ENCODE peak calls at places on chromosomes 7 and 10, in four cellular contexts. F is spleen, J is GM23338, R is stomach. U is an unnamed sample.

GRCh38 chr7:104793066-104793465 is 220.9 kb upstream of the KMT2E start:
- DNase-seq in J (no peak), F (no peak), R (no peak), U (no peak)

GRCh38 chr10:70858759-70859158 is 29.6 kb downstream of the PCBD1 start:
- DNase-seq in R (no peak), F (no peak), J (no peak), U (no peak)

GRCh38 chr7:105907129-105907846 is 30.9 kb upstream of the ATXN7L1 start:
- DNase-seq in J (no peak), F (no peak), R (no peak), U (no peak)

GRCh38 chr7:127854383-127854782 is 176.9 kb downstream of the LRRC4 start:
- DNase-seq in J (no peak), R (no peak), F (no peak), U (no peak)

GRCh38 chr10:70779685-70780369 is 5.3 kb downstream of the TBATA start:
- DNase-seq in R (no peak), F (no peak), J (no peak), U (peak)

GRCh38 chr7:44433255-44434022 is 57.0 kb downstream of the NUDCD3 start:
- DNase-seq in J (no peak), F (no peak), R (no peak), U (no peak)

GRCh38 chr7:143265017-143265693 is 1.9 kb downstream of the GSTK1 start:
- DNase-seq in J (no peak), F (peak), R (no peak), U (no peak)

GRCh38 chr7:12709731-12710502 is 22.5 kb downstream of the ARL4A start:
- DNase-seq in J (no peak), R (no peak), F (no peak), U (no peak)

GRCh38 chr10:20892011-20892585 is 5.0 kb downstream of the NEBL start:
- DNase-seq in J (no peak), F (no peak), R (no peak), U (no peak)

GRCh38 chr7:22572292-22572691 is 72.3 kb upstream of the STEAP1B start:
- DNase-seq in F (no peak), J (no peak), R (no peak), U (no peak)

GRCh38 chr10:82529064-82529463 is 654.1 kb downstream of the NRG3 start:
- DNase-seq in F (no peak), R (no peak), J (no peak), U (no peak)

GRCh38 chr10:79237801-79238520 is 109.3 kb upstream of the PPIF start:
- DNase-seq in R (no peak), F (no peak), J (no peak), U (no peak)

GRCh38 chr7:8389898-8390642 is 43.3 kb upstream of the NXPH1 start:
- DNase-seq in F (no peak), J (peak), R (no peak), U (no peak)

GRCh38 chr10:53476650-53477312 is 704.2 kb upstream of the MBL2 start:
- DNase-seq in J (peak), R (no peak), F (no peak), U (no peak)

GRCh38 chr10:30439931-30440330 is 5.9 kb downstream of the MAP3K8 start:
- DNase-seq in F (no peak), R (no peak), J (no peak), U (no peak)
- TF ChIP-seq POLR2AphosphoS5 in F (no peak), R (no peak), J (no peak), U (no peak)

GRCh38 chr10:45418859-45419672 is 45.0 kb downstream of the ALOX5 start:
- DNase-seq in F (peak), J (peak), R (peak), U (peak)
- TF ChIP-seq POLR2AphosphoS5 in F (peak), J (peak), R (peak), U (no peak)

GRCh38 chr10:109203616-109204375 is 719.5 kb downstream of the XPNPEP1 start:
- DNase-seq in R (no peak), J (no peak), F (no peak), U (no peak)

GRCh38 chr10:109207361-109207760 is 716.0 kb downstream of the XPNPEP1 start:
- DNase-seq in R (no peak), J (no peak), F (no peak), U (no peak)

DNA sequence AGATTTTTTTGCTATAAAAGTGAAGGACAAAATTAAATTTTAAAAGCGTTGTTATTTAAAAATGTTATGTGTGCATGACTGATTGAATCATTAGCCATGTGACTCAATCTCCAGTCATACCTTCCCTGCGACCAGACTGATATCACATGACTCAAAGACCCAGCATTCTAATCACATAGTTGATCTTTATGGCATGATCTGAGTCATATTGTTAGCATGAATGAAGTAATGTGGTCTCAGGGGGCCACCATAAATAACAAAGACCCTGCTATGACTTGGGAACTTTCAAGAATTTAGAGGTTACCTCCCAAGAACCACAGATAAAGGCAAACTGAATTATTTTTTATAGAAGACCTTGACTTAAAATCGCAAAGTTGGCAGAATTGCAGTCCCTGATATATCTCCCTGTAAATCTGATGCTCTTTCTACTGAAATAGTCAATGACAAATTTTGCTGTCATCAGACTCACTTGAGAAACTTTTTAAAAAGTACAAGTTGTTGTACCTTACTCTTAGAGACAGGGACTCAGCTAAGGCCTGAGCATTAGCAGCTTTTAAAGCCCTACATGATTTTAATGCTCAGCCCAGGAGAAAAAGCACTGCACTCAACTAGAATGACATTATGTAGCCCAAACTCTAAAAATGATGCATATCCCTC is 717.3 kb downstream of the XPNPEP1 start:
- DNase-seq in R (no peak), J (no peak), F (no peak), U (no peak)
- TF ChIP-seq POLR2AphosphoS5 in R (no peak), J (no peak), F (no peak), U (no peak)

DNA sequence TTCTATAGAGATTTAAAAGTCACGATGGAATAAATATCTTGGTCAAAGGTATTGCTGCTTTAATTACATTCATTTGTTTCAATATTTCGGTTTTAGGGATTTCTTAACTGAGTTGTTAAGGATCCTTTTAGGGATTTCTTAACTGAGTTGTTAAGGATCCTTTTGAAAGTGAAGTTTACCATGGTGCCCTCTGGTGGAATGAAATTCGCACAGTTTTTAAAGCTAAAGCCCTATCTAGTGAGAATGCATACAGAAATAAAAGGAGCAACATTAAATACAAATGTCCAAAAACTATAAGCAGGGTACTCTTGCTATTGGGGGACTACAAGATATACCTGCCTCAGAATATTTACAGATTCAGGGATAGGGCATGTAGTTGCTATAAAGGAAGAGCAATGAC is 193.7 kb downstream of the RNLS start:
- DNase-seq in F (no peak), R (no peak), J (peak), U (peak)
- TF ChIP-seq POLR2AphosphoS5 in F (no peak), R (no peak), J (no peak), U (no peak)

DNA sequence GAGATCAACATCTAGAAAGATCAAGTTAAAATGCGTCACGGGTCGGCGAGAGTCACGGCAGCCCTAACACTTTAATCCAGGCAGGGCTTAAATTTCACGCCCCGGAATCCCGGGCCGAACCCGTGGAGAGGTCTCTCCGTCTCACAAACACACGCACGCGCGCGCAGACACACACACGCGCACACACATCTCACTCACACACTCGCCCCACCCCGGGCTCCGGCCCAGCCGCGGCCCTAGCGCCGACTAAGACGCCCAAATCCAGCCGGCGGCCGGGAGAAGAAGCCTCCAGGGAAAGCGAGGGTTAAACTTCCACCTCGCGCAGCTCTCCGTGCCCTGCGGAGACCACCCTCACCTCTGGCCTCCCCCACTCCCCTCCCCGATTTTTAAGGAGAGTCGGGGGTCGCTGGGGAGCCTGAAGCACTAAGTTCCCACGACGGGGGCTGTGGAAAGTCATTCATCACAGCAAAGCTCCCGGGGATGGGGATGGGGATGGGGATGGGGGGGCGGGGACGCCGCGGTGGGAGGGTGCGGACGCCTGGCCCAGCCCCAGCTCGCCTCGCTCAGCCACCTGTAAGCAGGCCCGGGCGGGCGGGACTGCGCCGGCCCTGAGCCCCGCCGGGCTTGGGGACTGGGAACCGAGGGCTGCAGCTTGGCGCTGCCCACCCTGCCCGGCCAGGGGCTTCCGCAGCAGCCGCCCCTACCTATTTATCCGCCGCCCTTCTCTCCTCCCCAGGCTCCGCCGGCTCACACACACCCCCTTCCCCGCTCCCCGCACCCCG is 1.6 kb downstream of the PDGFA start:
- DNase-seq in R (peak), J (peak), F (no peak), U (peak)
- TF ChIP-seq POLR2AphosphoS5 in R (peak), J (no peak), F (peak), U (no peak)

DNA sequence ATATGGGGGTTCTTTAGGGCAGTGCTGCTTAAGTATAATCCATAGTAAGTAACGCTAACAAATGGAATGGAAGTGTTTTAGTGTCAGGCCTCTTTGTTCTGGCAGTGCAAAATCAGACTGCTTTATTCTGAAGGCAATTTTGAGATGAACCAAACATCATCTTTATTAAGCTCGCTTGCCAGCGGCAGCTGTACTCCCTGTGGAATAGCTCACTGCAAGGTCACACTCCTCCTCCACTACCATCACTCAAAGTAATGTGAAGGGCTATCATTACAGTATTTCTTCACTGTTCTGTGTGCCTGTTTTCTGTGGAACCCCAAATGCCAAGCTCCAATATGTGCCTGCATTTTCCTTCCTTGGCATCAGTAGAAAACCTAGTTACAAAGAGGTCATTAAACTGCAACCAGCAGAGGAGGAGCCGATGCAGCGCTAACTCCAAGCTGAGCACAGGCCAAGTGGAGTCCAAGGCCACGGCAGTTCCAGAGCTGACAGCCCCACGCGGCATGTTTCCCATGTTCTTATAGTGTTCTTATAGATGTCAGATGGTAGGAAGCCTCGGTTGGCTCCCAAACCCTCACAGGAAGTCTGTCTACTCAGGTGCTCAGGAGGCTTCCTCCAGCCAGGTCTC is 21.4 kb downstream of the BCCIP start:
- DNase-seq in J (no peak), F (no peak), R (no peak), U (no peak)
- TF ChIP-seq POLR2AphosphoS5 in J (no peak), F (no peak), R (no peak), U (no peak)

GRCh38 chr7:136865236-136865635 is 3.2 kb upstream of the CHRM2 start:
- DNase-seq in J (no peak), R (no peak), F (no peak), U (no peak)

GRCh38 chr7:136868496-136869005 is at the start of gene CHRM2:
- DNase-seq in R (no peak), F (no peak), J (peak), U (no peak)

GRCh38 chr7:136869006-136869961 is 832 bp downstream of the CHRM2 start:
- DNase-seq in J (peak), R (no peak), F (peak), U (no peak)

GRCh38 chr7:136869991-136870798 is 1.7 kb downstream of the CHRM2 start:
- DNase-seq in F (peak), R (no peak), J (peak), U (no peak)

GRCh38 chr7:136865777-136866176 is 2.7 kb upstream of the CHRM2 start:
- DNase-seq in R (no peak), F (no peak), J (no peak), U (no peak)
- TF ChIP-seq POLR2AphosphoS5 in R (no peak), F (no peak), J (no peak), U (no peak)

GRCh38 chr10:132307823-132308587 is at the start of gene STK32C:
- DNase-seq in F (peak), J (peak), R (peak), U (peak)
- TF ChIP-seq POLR2AphosphoS5 in F (peak), J (peak), R (peak), U (peak)